ENCODE peak calls at places on chromosomes 16 and 17, in seven cellular contexts. T is OCI-LY7; C is RCC 7860; H is aorta; A is NCI-H524; M is hippocampal formation; K is stimulated activated CD4-positive, alpha-beta T cell treated with anti-CD3 and anti-CD28 coated beads, Interleukin-2, amount 100 ng/mL, for 24 hours. G is an unnamed sample.

GRCh38 chr16:719815-720506 is 985 bp upstream of the ANTKMT start:
- DNase-seq in M (no peak), K (peak), A (peak), C (peak), H (no peak), T (peak), G (no peak)

GRCh38 chr16:87380875-87381274 is 2.7 kb downstream of the FBXO31 start:
- DNase-seq in K (no peak), C (no peak), A (no peak), T (no peak), M (no peak), H (no peak), G (peak)

GRCh38 chr17:77068915-77069314 is 71.9 kb upstream of the SEC14L1 start:
- DNase-seq in H (no peak), M (no peak), A (no peak), C (no peak), K (no peak), T (no peak), G (no peak)

GRCh38 chr17:41784207-41784744 is 2.2 kb downstream of the JUP start:
- DNase-seq in A (no peak), H (no peak), M (no peak), T (no peak), K (no peak), C (peak), G (peak)

GRCh38 chr17:82710499-82711232 is 5.8 kb upstream of the FN3KRP start:
- DNase-seq in H (no peak), A (no peak), K (no peak), C (no peak), T (peak), M (no peak), G (no peak)

GRCh38 chr17:50563095-50563511 is 2.6 kb downstream of the CACNA1G start:
- DNase-seq in C (no peak), T (no peak), M (no peak), H (no peak), A (no peak), K (no peak), G (no peak)

GRCh38 chr16:47886631-47887415 is 269.0 kb downstream of the ABCC12 start:
- DNase-seq in T (no peak), K (no peak), M (no peak), H (no peak), C (no peak), A (no peak), G (no peak)

GRCh38 chr17:65293584-65294183 is 156.5 kb downstream of the RGS9 start:
- DNase-seq in M (no peak), H (no peak), K (no peak), C (no peak), A (no peak), T (no peak), G (no peak)

GRCh38 chr16:14036869-14037268 is 34.2 kb upstream of the MRTFB start:
- DNase-seq in T (no peak), K (no peak), M (no peak), C (no peak), H (no peak), A (no peak), G (no peak)

GRCh38 chr17:42519546-42520444 is 16.2 kb upstream of the NAGLU start:
- DNase-seq in H (peak), C (peak), A (no peak), K (no peak), M (peak), T (no peak), G (peak)

GRCh38 chr17:4332296-4332970 is 34.0 kb downstream of the UBE2G1 start:
- DNase-seq in M (no peak), K (no peak), H (no peak), A (no peak), C (peak), T (no peak), G (no peak)

GRCh38 chr16:31362476-31363405 is 7.8 kb downstream of the ITGAX start:
- DNase-seq in H (peak), M (no peak), K (no peak), T (no peak), A (no peak), C (no peak), G (no peak)

GRCh38 chr16:28623172-28623711 is 13.4 kb upstream of the SULT1A1 start:
- DNase-seq in A (peak), H (peak), T (peak), K (peak), C (no peak), M (no peak), G (no peak)

GRCh38 chr17:19331553-19332245 is 30.8 kb downstream of the B9D1 start:
- DNase-seq in H (no peak), M (no peak), T (no peak), A (no peak), K (no peak), C (no peak), G (no peak)

GRCh38 chr16:86070511-86070910 is 171.5 kb downstream of the IRF8 start:
- DNase-seq in C (no peak), M (no peak), T (no peak), K (no peak), H (no peak), A (no peak), G (no peak)

GRCh38 chr16:65667013-65667578 is 545.2 kb upstream of the CDH11 start:
- DNase-seq in H (no peak), A (peak), M (no peak), C (no peak), K (no peak), T (peak), G (peak)